ENCODE peak calls at places on chromosome 10, in ten cellular contexts. A, Z, J, X, R, W, G, U, Q and K are unnamed samples.

GRCh38 chr10:60848680-60849079 is 70.4 kb downstream of the CDK1 start:
- DNase-seq in A (no peak), Z (no peak), J (no peak), X (no peak), R (peak; percentile 27), W (no peak), G (peak; percentile 36), U (no peak), Q (no peak), K (no peak)

GRCh38 chr10:78162867-78163266 is 129.2 kb downstream of the RPS24 start:
- DNase-seq in A (no peak), Z (no peak), J (peak; percentile 64), X (no peak), R (no peak), W (no peak), G (no peak), U (no peak), Q (no peak), K (no peak)

GRCh38 chr10:113518816-113519591 is 33.8 kb upstream of the HABP2 start:
- DNase-seq in A (no peak), Z (no peak), J (no peak), X (no peak), R (no peak), W (no peak), G (no peak), U (no peak), Q (no peak), K (no peak)

GRCh38 chr10:32207544-32207943 is 139.4 kb downstream of the EPC1 start:
- DNase-seq in A (peak; percentile 36), Z (peak; percentile 43), J (peak; percentile 28), X (peak; percentile 55), R (no peak), W (no peak), G (peak; percentile 34), U (peak; percentile 66), Q (peak; percentile 54), K (peak; percentile 69)

GRCh38 chr10:52420656-52421055 is 106.6 kb downstream of the DKK1 start:
- DNase-seq in A (no peak), Z (no peak), J (no peak), X (peak; percentile 25), R (no peak), W (no peak), G (no peak), U (no peak), Q (no peak), K (no peak)

GRCh38 chr10:130230611-130231010 is 94.4 kb downstream of the GLRX3 start:
- DNase-seq in A (no peak), Z (no peak), J (no peak), X (no peak), R (no peak), W (no peak), G (no peak), U (no peak), Q (no peak), K (peak; percentile 14)

GRCh38 chr10:29895436-29895835 is 163.9 kb downstream of the JCAD start:
- DNase-seq in A (peak; percentile 52), Z (peak; percentile 52), J (peak; percentile 96), X (no peak), R (peak; percentile 85), W (no peak), G (peak; percentile 82), U (no peak), Q (no peak), K (peak; percentile 60)

GRCh38 chr10:6017781-6018354 is 40.5 kb upstream of the IL15RA start:
- DNase-seq in A (no peak), Z (no peak), J (no peak), X (no peak), R (no peak), W (no peak), G (no peak), U (peak; percentile 65), Q (no peak), K (no peak)

GRCh38 chr10:9215121-9215520 is 1160.6 kb downstream of the GATA3 start:
- DNase-seq in A (no peak), Z (no peak), J (no peak), X (no peak), R (no peak), W (no peak), G (no peak), U (no peak), Q (no peak), K (no peak)

DNA sequence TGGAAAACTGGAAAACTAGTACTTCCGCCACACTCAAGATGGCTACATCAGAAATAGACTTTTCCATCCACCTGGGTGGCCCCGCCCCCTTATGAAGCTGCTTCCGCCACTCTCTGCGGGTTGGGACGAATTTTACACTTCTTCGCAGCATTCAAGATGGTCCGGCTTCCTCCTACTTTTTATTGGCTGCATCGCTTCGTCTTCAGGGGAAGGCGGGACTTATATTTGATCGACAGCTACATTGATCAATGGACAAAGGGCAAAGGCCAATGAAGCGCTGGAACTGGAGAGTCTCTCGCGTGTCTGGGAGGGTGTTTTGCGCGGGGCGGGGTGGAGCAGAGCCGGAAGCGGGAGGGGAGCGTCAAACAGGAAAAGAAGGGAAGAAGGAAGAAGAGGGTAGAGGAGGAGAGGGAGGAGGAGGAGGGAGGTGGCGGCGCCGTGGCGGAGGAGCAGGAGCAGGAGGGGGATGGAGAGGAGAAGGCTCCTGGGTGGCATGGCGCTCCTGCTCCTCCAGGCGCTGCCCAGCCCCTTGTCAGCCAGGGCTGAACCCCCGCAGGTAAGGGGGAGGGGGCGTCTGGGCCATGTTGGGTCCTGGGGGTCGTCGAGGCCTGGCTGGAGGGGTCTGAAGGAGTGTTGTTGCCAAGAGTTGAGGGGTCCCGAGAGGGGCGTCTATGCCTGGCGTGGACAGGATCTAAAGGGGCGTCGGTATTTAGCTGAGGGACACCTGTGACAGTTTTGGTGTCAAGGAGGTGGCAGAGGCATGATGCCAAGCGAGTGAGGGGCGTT is at the start of gene WBP1L:
- DNase-seq in A (peak; percentile 96), Z (peak; percentile 90), J (peak; percentile 99), X (peak; percentile 99), R (peak; percentile 98), W (peak; percentile 100), G (peak; percentile 97), U (peak; percentile 94), Q (peak; percentile 99), K (peak; percentile 97)
- TF ChIP-seq POLR2A in A (peak; percentile 48), Z (peak; percentile 89), J (peak; percentile 79), X (peak; percentile 88), R (peak; percentile 72), W (peak; percentile 83), G (peak; percentile 84), U (peak; percentile 80), Q (peak; percentile 76), K (peak; percentile 67)

GRCh38 chr10:104022020-104022419 is 55.1 kb downstream of the SLK start:
- DNase-seq in A (no peak), Z (no peak), J (no peak), X (no peak), R (no peak), W (no peak), G (no peak), U (no peak), Q (no peak), K (no peak)
- TF ChIP-seq POLR2A in A (no peak), Z (no peak), J (no peak), X (no peak), R (no peak), W (no peak), G (no peak), U (no peak), Q (no peak), K (no peak)

GRCh38 chr10:97679594-97679993 is 7.4 kb downstream of the AVPI1 start:
- DNase-seq in A (no peak), Z (no peak), J (no peak), X (no peak), R (no peak), W (no peak), G (no peak), U (no peak), Q (no peak), K (no peak)

GRCh38 chr10:97673736-97674525 is 13.1 kb downstream of the AVPI1 start:
- DNase-seq in A (peak; percentile 71), Z (peak; percentile 66), J (peak; percentile 79), X (peak; percentile 67), R (peak; percentile 38), W (no peak), G (no peak), U (no peak), Q (peak; percentile 82), K (no peak)

GRCh38 chr10:97682042-97682441 is 5.0 kb downstream of the AVPI1 start:
- DNase-seq in A (no peak), Z (no peak), J (no peak), X (no peak), R (no peak), W (no peak), G (no peak), U (peak; percentile 57), Q (no peak), K (no peak)

GRCh38 chr10:97676770-97677581 is 10.1 kb downstream of the AVPI1 start:
- DNase-seq in A (no peak), Z (peak; percentile 53), J (peak; percentile 63), X (peak; percentile 77), R (peak; percentile 28), W (no peak), G (no peak), U (peak; percentile 58), Q (peak; percentile 74), K (no peak)
- TF ChIP-seq POLR2A in A (no peak), Z (no peak), J (no peak), X (no peak), R (no peak), W (peak; percentile 20), G (no peak), U (no peak), Q (no peak), K (no peak)

DNA sequence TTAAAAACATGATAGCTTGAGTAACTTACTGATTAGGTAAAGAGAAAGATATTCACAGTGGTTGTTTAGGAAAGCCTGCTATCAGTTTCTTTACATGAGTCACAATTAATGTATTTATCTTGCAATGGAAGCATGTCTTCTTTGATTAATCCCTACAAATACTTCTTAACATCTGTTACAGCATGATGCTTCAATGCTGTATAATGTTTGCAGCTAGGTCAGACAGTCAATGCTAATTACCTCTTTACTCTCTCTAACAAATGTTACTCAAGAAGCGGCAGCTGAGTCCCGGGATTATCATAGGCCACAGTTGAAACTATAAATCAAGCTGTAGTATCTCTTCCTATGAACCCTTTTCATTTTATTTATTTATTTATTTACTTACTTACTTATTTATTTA is 33.2 kb downstream of the ACBD5 start:
- DNase-seq in A (no peak), Z (no peak), J (peak; percentile 72), X (no peak), R (no peak), W (no peak), G (no peak), U (no peak), Q (no peak), K (no peak)
- TF ChIP-seq POLR2A in A (no peak), Z (no peak), J (no peak), X (no peak), R (no peak), W (no peak), G (no peak), U (no peak), Q (no peak), K (no peak)

DNA sequence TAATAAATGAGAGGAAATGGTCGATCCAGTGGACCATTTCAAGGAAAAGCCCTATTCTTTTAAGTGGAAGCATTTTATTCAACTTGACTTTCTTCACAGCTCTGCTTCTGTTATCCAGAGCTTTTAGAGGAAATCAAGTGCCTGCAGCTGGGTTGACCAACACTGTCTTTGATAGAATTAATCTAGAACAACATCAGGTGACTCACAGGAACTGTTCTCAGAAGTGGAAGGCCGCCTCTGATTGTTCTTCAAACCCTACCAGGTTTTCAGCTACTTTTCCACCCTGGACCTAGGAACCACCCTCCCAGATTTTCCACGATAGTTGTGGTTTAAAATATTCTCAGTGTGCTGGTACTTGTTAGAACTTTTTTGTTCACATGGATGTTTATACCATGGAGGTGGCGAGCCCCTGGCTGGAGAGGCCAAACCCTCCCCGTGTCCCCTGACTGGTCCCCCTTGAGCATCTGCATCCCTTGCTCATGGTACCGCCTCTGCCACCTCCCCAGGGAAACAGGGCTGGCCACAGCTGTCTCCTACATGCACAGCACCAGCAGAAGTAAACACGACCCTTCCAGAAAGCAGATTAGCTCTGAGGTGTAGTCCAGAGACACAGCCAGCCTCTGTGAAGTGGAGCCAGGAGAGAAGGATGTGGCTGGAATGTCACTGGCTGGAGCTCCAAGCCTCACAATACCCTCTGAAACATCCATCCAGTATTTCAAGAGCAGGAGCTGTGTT is 293.3 kb downstream of the USP6NL start:
- DNase-seq in A (no peak), Z (no peak), J (no peak), X (no peak), R (no peak), W (no peak), G (no peak), U (no peak), Q (no peak), K (no peak)
- TF ChIP-seq POLR2A in A (no peak), Z (no peak), J (no peak), X (no peak), R (no peak), W (peak; percentile 12), G (no peak), U (no peak), Q (no peak), K (no peak)